ENCODE peak calls at places on chromosomes 13 and 19, in eight cellular contexts. W, I, T, A, M, V, R and G are unnamed samples.

GRCh38 chr13:59542303-59542702 is 621.4 kb downstream of the DIAPH3 start:
- DNase-seq in V (no peak), M (no peak), A (no peak), I (no peak), R (no peak), W (no peak), T (no peak), G (no peak)

GRCh38 chr13:109933476-109933875 is 147.1 kb upstream of the IRS2 start:
- DNase-seq in A (no peak), W (no peak), I (no peak), R (no peak), M (no peak), V (no peak), T (no peak), G (no peak)

GRCh38 chr19:768424-768823 is 17.5 kb downstream of the MISP start:
- DNase-seq in I (peak), R (no peak), M (peak), T (no peak), A (no peak), W (no peak), V (peak), G (peak)

GRCh38 chr13:110450941-110451340 is 110.6 kb downstream of the RAB20 start:
- DNase-seq in W (no peak), A (no peak), R (no peak), V (no peak), M (no peak), T (no peak), I (peak), G (no peak)

GRCh38 chr13:46668302-46668720 is 115.3 kb downstream of the LRCH1 start:
- DNase-seq in V (peak), W (no peak), A (peak), M (peak), T (no peak), I (peak), R (no peak), G (peak)

GRCh38 chr13:40494513-40494912 is 171.9 kb downstream of the FOXO1 start:
- DNase-seq in R (no peak), I (no peak), T (no peak), V (no peak), M (no peak), W (no peak), A (no peak), G (peak)

GRCh38 chr13:21675095-21676007 is 4.5 kb downstream of the FGF9 start:
- DNase-seq in I (peak), M (peak), T (no peak), A (peak), R (no peak), W (peak), V (no peak), G (no peak)

GRCh38 chr13:24220086-24220703 is 59.7 kb downstream of the SPATA13 start:
- DNase-seq in V (peak), A (peak), W (no peak), R (no peak), I (peak), T (no peak), M (peak), G (peak)

GRCh38 chr13:77014906-77015685 is 11.9 kb downstream of the FBXL3 start:
- DNase-seq in I (no peak), R (no peak), A (no peak), T (no peak), M (no peak), W (no peak), V (no peak), G (no peak)

GRCh38 chr13:113224486-113224885 is 15.1 kb downstream of the CUL4A start:
- DNase-seq in M (no peak), W (no peak), T (no peak), A (peak), I (no peak), V (no peak), R (no peak), G (no peak)

GRCh38 chr19:4597278-4597974 is 37.9 kb upstream of the SEMA6B start:
- DNase-seq in W (no peak), A (peak), T (no peak), M (no peak), I (no peak), R (no peak), V (no peak), G (no peak)

GRCh38 chr19:39372047-39372802 is 18.7 kb downstream of the PAF1 start:
- DNase-seq in M (peak), T (no peak), W (no peak), I (no peak), V (peak), R (no peak), A (peak), G (peak)

GRCh38 chr19:39341122-39341719 is 1.0 kb upstream of the SAMD4B start:
- DNase-seq in W (no peak), I (no peak), A (peak), T (no peak), R (no peak), V (no peak), M (peak), G (no peak)

GRCh38 chr13:38141792-38142191 is 207.9 kb upstream of the UFM1 start:
- DNase-seq in A (no peak), T (no peak), W (no peak), R (no peak), I (no peak), V (peak), M (no peak), G (peak)

GRCh38 chr13:23384111-23384510 is 49.4 kb downstream of the SACS start:
- DNase-seq in W (no peak), T (no peak), V (peak), R (no peak), M (peak), I (peak), A (no peak), G (peak)

GRCh38 chr13:36875431-36875830 is 44.6 kb downstream of the SMAD9 start:
- DNase-seq in V (no peak), T (no peak), R (no peak), A (no peak), W (no peak), M (no peak), I (peak), G (no peak)

GRCh38 chr19:33279430-33280350 is 22.6 kb downstream of the CEBPA start:
- DNase-seq in A (no peak), W (no peak), V (no peak), R (no peak), T (no peak), M (no peak), I (no peak), G (no peak)

GRCh38 chr13:33745370-33746324 is 72.3 kb upstream of the RFC3 start:
- DNase-seq in A (no peak), R (no peak), I (no peak), M (no peak), V (no peak), W (no peak), T (no peak), G (no peak)